ENCODE peak calls at places on chromosomes 13 and 19, in six cellular contexts. A is heart left ventricle, V is mammary epithelial cell, O is stomach, T is transverse colon, L is AG10803. X is an unnamed sample.

GRCh38 chr19:7067716-7068115 is 1.8 kb upstream of the ZNF557 start:
- DNase-seq in A (no peak), V (no peak), O (no peak), T (no peak), L (peak), X (no peak)

GRCh38 chr13:109840201-109840892 is 54.0 kb upstream of the IRS2 start:
- DNase-seq in A (no peak), V (peak), O (no peak), T (no peak), L (peak), X (no peak)

GRCh38 chr13:44932850-44933251 is 56.4 kb downstream of the NUFIP1 start:
- DNase-seq in A (peak), V (no peak), O (peak), T (no peak), L (peak), X (no peak)

GRCh38 chr19:41263850-41264580 is at the start of gene HNRNPUL1:
- DNase-seq in A (peak), V (peak), O (peak), T (peak), L (peak), X (peak)

GRCh38 chr13:29579094-29579493 is 16.4 kb downstream of the SLC7A1 start:
- DNase-seq in A (no peak), V (no peak), O (no peak), T (no peak), L (no peak), X (no peak)

GRCh38 chr19:18274776-18275356 is 614 bp upstream of the IQCN start:
- DNase-seq in A (peak), V (peak), O (peak), T (peak), L (peak), X (no peak)

GRCh38 chr19:39146686-39147450 is 21.3 kb downstream of the PAK4 start:
- DNase-seq in A (no peak), V (no peak), O (no peak), T (no peak), L (no peak), X (no peak)

GRCh38 chr13:49437705-49438104 is 6.2 kb downstream of the CAB39L start:
- DNase-seq in A (no peak), V (no peak), O (no peak), T (no peak), L (no peak), X (no peak)

GRCh38 chr13:107678075-107678689 is 537.2 kb downstream of the LIG4 start:
- DNase-seq in A (no peak), V (no peak), O (no peak), T (no peak), L (peak), X (no peak)

GRCh38 chr19:39469036-39469435 is 11.6 kb upstream of the TIMM50 start:
- DNase-seq in A (no peak), V (no peak), O (no peak), T (no peak), L (no peak), X (no peak)

GRCh38 chr19:16566161-16566560 is 6.1 kb downstream of the SLC35E1 start:
- DNase-seq in A (no peak), V (no peak), O (peak), T (peak), L (no peak), X (no peak)

GRCh38 chr19:35551091-35551810 is 5.8 kb downstream of the TMEM147 start:
- DNase-seq in A (no peak), V (no peak), O (no peak), T (no peak), L (no peak), X (no peak)

GRCh38 chr19:4224470-4224869 is 4.9 kb upstream of the EBI3 start:
- DNase-seq in A (no peak), V (no peak), O (no peak), T (no peak), L (no peak), X (no peak)

GRCh38 chr13:106721599-106721998 is 153.7 kb upstream of the ARGLU1 start:
- DNase-seq in A (no peak), V (no peak), O (no peak), T (no peak), L (no peak), X (no peak)

GRCh38 chr13:99796175-99796819 is 175.3 kb downstream of the ZIC5 start:
- DNase-seq in A (no peak), V (peak), O (no peak), T (no peak), L (peak), X (peak)

GRCh38 chr13:100124265-100124664 is 35.4 kb downstream of the PCCA start:
- DNase-seq in A (no peak), V (no peak), O (no peak), T (no peak), L (peak), X (no peak)

GRCh38 chr19:14786421-14786851 is 8.1 kb upstream of the ADGRE2 start:
- DNase-seq in A (peak), V (no peak), O (no peak), T (no peak), L (no peak), X (no peak)

GRCh38 chr19:53980553-53981407 is 10.7 kb upstream of the CACNG6 start:
- DNase-seq in A (no peak), V (peak), O (no peak), T (no peak), L (no peak), X (no peak)

GRCh38 chr13:38255600-38255999 is 94.1 kb upstream of the UFM1 start:
- DNase-seq in A (no peak), V (no peak), O (no peak), T (no peak), L (no peak), X (no peak)

GRCh38 chr13:32446220-32446619 is 18.3 kb upstream of the N4BP2L1 start:
- DNase-seq in A (no peak), V (no peak), O (no peak), T (no peak), L (no peak), X (no peak)

GRCh38 chr13:25930655-25931054 is 121.2 kb downstream of the SHISA2 start:
- DNase-seq in A (no peak), V (no peak), O (no peak), T (no peak), L (no peak), X (no peak)

GRCh38 chr19:17081672-17082630 is 6.4 kb downstream of the MYO9B start:
- DNase-seq in A (peak), V (no peak), O (no peak), T (no peak), L (no peak), X (no peak)

GRCh38 chr19:19588546-19588945 is 29.9 kb downstream of the PBX4 start:
- DNase-seq in A (no peak), V (peak), O (no peak), T (no peak), L (peak), X (no peak)

GRCh38 chr13:55199132-55199531 is 1941.6 kb upstream of the PRR20A start:
- DNase-seq in A (no peak), V (no peak), O (no peak), T (no peak), L (no peak), X (no peak)
- TF ChIP-seq CTCF in A (no peak), V (no peak), O (no peak), T (no peak), L (no peak), X (no peak)

DNA sequence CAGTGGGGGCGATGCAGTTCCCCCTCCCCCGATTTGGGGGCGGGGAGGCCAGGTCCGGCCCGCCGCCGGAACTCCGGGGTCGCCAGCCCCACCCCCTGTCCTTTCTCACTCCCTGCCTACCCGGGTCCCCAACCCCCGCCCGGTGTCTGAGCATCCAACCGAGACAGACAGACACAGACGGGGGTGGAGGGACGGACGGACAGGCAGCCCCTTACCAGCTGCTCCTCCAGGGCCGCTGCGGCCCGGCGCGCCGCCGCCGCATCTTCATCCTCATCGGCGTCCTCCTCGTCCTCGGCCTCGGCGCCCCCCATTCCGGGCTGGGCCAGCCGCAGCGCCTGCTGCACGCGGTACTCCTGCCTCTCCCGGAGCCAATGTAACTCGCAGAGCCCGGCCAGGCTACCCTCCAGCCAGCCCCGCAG is 372 bp downstream of the DACT3 start:
- DNase-seq in A (peak), V (no peak), O (no peak), T (no peak), L (no peak), X (no peak)
- TF ChIP-seq CTCF in A (no peak), V (no peak), O (no peak), T (no peak), L (no peak), X (peak)

DNA sequence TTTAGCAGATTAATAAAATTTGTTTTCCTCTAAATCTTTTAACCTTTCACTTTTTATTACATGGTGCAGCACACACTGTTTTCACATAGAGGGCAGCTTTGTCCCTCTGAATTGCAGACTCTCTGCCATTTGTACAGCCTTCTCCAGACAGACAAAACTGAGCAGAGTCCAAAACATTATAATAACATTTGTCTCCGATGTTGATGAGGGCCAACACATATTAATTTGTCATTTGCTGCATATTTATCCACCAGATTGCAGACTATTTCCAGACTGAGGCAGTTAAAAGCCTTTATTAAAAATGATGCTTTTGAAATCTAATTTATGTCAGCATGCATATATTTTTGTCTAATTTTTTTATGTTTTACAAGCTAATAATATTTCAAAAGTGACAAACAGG is 1251.9 kb upstream of the SLC10A2 start:
- DNase-seq in A (no peak), V (peak), O (no peak), T (no peak), L (no peak), X (no peak)
- TF ChIP-seq CTCF in A (peak), V (peak), O (no peak), T (no peak), L (no peak), X (no peak)

GRCh38 chr19:33375156-33375744 is 1.7 kb downstream of the CEBPG start:
- DNase-seq in A (no peak), V (no peak), O (no peak), T (no peak), L (no peak), X (no peak)

GRCh38 chr19:33376423-33376822 is 2.9 kb downstream of the CEBPG start:
- DNase-seq in A (peak), V (peak), O (peak), T (peak), L (peak), X (no peak)

GRCh38 chr19:33374406-33374703 is 846 bp downstream of the CEBPG start:
- DNase-seq in A (peak), V (peak), O (no peak), T (no peak), L (peak), X (no peak)

GRCh38 chr19:33375760-33376159 is 2.3 kb downstream of the CEBPG start:
- DNase-seq in A (no peak), V (peak), O (no peak), T (no peak), L (peak), X (no peak)

GRCh38 chr19:33373701-33374405 is at the start of gene CEBPG:
- DNase-seq in A (peak), V (peak), O (peak), T (peak), L (peak), X (peak)
- TF ChIP-seq CTCF in A (no peak), V (no peak), O (no peak), T (peak), L (no peak), X (no peak)

DNA sequence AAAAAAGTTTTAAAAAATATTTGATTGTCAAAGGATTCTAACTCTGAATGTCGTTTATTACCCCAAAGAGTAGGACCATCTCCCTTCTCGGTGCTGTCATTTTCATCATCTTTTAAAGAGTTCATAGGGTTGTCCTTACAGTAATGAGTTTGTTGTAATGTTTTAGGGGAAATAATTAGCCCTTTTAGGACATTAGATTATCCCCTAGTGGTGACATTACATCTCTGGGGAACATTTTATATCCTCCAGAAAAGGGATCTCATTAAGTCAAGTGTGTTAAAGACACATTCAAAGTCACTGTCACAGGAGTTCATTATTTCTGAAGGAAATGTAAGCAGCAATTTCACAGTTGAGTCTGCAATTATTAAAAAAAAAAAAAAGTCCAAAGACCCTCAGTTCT is 99.3 kb upstream of the GJB6 start:
- DNase-seq in A (no peak), V (no peak), O (no peak), T (no peak), L (no peak), X (no peak)
- TF ChIP-seq CTCF in A (no peak), V (no peak), O (no peak), T (no peak), L (no peak), X (no peak)

DNA sequence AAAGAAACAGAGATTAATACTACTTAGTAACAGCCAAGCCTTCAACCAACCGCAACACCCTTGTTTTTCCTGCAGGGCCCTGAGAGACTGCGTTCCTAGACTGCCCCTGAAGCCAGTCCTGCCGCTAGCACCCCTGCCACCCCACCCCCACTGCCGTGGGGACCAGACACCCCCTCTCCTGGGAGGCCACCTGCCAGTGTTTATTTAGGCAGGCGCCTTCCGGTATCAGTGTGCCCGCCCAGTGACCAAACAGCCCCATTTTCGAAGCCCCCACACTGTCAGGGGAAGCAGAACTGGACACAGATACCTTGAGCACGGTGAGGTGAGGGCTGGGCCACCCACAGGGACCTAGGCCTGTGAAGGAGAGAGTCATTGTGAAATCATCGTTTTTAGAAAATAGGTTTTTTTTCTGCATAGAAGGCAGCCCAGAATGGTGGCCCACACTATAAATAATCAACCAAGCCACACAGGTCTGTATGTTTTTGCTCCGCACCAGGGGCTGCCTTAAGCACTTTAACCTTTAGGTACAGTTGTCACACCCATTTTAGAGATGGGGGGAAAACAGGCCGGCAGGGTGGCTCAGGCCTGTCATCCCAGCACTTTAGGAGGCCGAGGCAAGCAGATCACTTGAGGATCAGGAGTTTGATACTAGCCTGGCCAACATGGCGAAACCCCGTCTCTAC is 3.5 kb upstream of the TLE5 start:
- DNase-seq in A (no peak), V (no peak), O (peak), T (peak), L (no peak), X (no peak)
- TF ChIP-seq CTCF in A (no peak), V (no peak), O (no peak), T (no peak), L (no peak), X (no peak)

DNA sequence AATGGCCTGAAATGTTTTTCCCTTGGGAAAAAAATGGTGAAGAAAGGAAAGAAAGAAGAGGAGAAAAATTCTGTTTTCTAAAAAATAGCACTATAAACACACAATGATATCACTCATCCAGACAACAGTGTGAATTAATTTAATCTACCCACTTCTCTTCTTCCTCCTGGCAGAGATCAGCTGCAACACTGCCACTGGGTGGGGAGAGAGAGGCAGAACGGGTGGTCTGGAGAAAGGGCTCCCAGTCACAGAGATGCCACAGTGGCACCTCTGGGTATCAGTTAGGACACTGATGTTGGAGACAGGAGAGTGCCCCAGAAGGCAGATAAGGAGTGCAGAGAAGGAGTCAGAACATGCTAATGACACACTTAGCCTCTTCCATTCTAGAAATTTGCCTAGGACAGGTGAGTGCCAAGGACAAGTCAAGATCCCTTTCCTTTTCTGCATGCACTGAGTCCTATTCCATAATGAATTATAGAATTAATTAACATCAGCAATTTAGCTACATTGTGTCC is 168.6 kb downstream of the SUCLA2 start:
- DNase-seq in A (no peak), V (no peak), O (no peak), T (no peak), L (no peak), X (no peak)
- TF ChIP-seq CTCF in A (no peak), V (no peak), O (no peak), T (no peak), L (no peak), X (no peak)